ENCODE peak calls at places on chromosomes 16 and 17, in nine cellular contexts. X is breast epithelium, K is A549, R is tibial nerve, Q is testis, U is transverse colon, L is Peyer's patch, A is HCT116, G is gastrocnemius medialis. V is an unnamed sample.

GRCh38 chr16:21260870-21261791 is 17.0 kb downstream of the CRYM start:
- DNase-seq in K (peak), L (no peak), R (no peak), U (peak), A (peak), G (no peak), Q (peak), X (no peak), V (peak)

GRCh38 chr16:86085795-86086194 is 186.8 kb downstream of the IRF8 start:
- DNase-seq in U (no peak), R (peak), X (no peak), K (no peak), Q (no peak), L (no peak), G (no peak), A (no peak), V (no peak)

GRCh38 chr16:78479723-78480122 is 380.3 kb downstream of the WWOX start:
- DNase-seq in G (no peak), Q (no peak), R (no peak), U (no peak), A (no peak), K (no peak), L (no peak), X (no peak), V (no peak)

GRCh38 chr16:27268376-27269299 is at the start of gene NSMCE1:
- DNase-seq in L (peak), R (peak), A (peak), X (peak), U (peak), Q (peak), K (peak), G (peak), V (peak)

GRCh38 chr17:58084317-58084981 is 1.2 kb downstream of the DYNLL2 start:
- DNase-seq in R (no peak), Q (peak), X (peak), A (peak), K (peak), G (peak), U (peak), L (peak), V (peak)

GRCh38 chr17:68054296-68054900 is 18.9 kb downstream of the KPNA2 start:
- DNase-seq in R (no peak), G (no peak), Q (no peak), L (no peak), X (peak), U (no peak), K (no peak), A (no peak), V (peak)

GRCh38 chr16:81987706-81988105 is 23.6 kb downstream of the SDR42E1 start:
- DNase-seq in Q (no peak), L (no peak), U (peak), K (no peak), X (no peak), A (peak), G (no peak), R (no peak), V (no peak)

GRCh38 chr17:61208301-61209098 is 191.1 kb upstream of the TBX2 start:
- DNase-seq in X (no peak), A (no peak), K (no peak), R (no peak), L (no peak), G (no peak), Q (no peak), U (no peak), V (no peak)

GRCh38 chr16:6643083-6643686 is 689.5 kb upstream of the RBFOX1 start:
- DNase-seq in A (no peak), G (no peak), L (no peak), R (peak), U (peak), X (peak), Q (peak), K (peak), V (no peak)

GRCh38 chr17:37131064-37131463 is 182.3 kb downstream of the AATF start:
- DNase-seq in A (no peak), Q (no peak), R (no peak), X (no peak), K (no peak), U (no peak), G (no peak), L (no peak), V (no peak)

GRCh38 chr17:50631195-50631907 is 3.3 kb upstream of the ABCC3 start:
- DNase-seq in K (no peak), X (no peak), Q (no peak), A (no peak), R (no peak), L (no peak), U (no peak), G (no peak), V (no peak)

GRCh38 chr17:32310927-32311568 is 30.9 kb downstream of the C17orf75 start:
- DNase-seq in Q (no peak), X (no peak), R (no peak), L (no peak), K (no peak), A (no peak), G (no peak), U (no peak), V (no peak)

GRCh38 chr17:69325518-69326301 is 1.2 kb downstream of the ABCA5 start:
- DNase-seq in U (peak), A (no peak), R (no peak), X (no peak), L (no peak), G (no peak), Q (no peak), K (no peak), V (no peak)

GRCh38 chr16:383326-384020 is 1.7 kb upstream of the PGAP6 start:
- DNase-seq in L (peak), K (no peak), U (peak), Q (no peak), A (peak), X (peak), R (no peak), G (no peak), V (no peak)

GRCh38 chr16:1710811-1711507 is 5.0 kb downstream of the MAPK8IP3 start:
- DNase-seq in U (no peak), L (no peak), K (no peak), G (no peak), A (no peak), Q (no peak), X (no peak), R (no peak), V (no peak)

GRCh38 chr16:414395-415169 is 10.9 kb upstream of the RAB11FIP3 start:
- DNase-seq in G (no peak), L (no peak), K (no peak), Q (no peak), R (no peak), A (no peak), U (no peak), X (no peak), V (no peak)

GRCh38 chr16:69166221-69166833 is 20.6 kb upstream of the SNTB2 start:
- DNase-seq in G (no peak), U (no peak), K (no peak), R (no peak), L (no peak), Q (peak), X (no peak), A (no peak), V (no peak)

GRCh38 chr17:40614431-40615294 is 33.0 kb downstream of the SMARCE1 start:
- DNase-seq in G (no peak), L (peak), K (no peak), R (no peak), U (no peak), X (no peak), A (no peak), Q (peak), V (no peak)

GRCh38 chr17:76075364-76076099 is 951 bp downstream of the GALR2 start:
- DNase-seq in R (no peak), Q (no peak), K (peak), U (no peak), A (no peak), G (no peak), X (no peak), L (no peak), V (peak)
- TF ChIP-seq CTCF in R (no peak), Q (no peak), K (peak), U (peak), A (no peak), G (no peak), X (no peak), L (no peak), V (no peak)

DNA sequence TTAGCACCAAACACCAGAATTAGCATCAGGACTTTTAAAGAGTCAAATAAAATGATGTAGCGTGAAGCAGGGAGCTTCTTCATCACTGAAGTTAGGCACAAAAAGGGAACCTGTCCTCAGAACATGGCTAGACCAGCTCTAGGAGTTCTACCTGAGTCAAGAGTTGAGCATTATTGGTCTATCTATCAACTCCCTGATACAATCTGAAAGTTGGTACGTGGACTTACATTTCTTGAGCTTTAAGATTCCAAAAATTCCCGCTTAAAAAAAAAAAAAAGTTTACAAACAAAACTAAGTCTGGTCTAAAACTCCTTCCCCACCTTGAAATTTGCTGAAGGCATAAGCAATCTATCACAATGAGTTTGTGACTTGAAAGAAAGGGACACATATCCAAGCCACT is 12.3 kb downstream of the TLE7 start:
- DNase-seq in Q (no peak), R (no peak), X (no peak), U (no peak), K (no peak), A (no peak), L (no peak), G (no peak), V (no peak)
- H3K27ac ChIP-seq in Q (no peak), R (no peak), X (no peak), U (no peak), K (no peak), A (no peak), L (no peak), G (no peak), V (no peak)

DNA sequence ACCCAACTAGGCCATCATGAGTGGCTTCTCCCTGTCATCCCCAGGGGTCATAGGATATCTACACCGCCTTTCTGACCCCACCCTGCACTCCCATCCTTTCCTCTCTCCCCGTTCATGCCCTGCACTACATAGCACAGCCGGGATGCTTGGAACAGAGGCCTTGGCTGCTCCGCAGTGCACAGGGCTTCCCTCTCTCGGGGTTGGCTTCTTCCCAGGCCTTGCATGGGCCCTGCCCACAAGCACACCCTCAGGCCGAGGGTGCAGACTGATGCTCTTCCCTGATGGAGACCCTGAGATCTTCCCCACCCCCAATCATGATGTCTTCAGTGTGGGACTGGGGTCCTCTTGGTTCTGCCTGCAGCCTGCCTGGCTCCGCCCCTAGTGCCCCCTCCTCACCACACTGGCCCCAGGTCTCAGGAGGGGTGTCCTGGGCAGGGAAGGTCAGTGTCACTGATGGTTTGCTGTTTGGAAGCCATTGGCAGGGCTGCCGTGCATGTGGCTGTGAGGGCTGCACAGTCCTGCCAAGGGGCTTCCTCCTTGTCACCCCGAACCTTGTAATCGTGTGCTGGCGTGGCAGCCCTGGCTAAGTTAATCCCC is 14.3 kb upstream of the NAGLU start:
- DNase-seq in R (no peak), U (no peak), Q (peak), A (no peak), G (no peak), L (no peak), X (no peak), K (no peak), V (no peak)
- TF ChIP-seq POLR2A in R (no peak), U (no peak), Q (no peak), A (no peak), G (no peak), L (no peak), X (no peak), K (no peak), V (no peak)

DNA sequence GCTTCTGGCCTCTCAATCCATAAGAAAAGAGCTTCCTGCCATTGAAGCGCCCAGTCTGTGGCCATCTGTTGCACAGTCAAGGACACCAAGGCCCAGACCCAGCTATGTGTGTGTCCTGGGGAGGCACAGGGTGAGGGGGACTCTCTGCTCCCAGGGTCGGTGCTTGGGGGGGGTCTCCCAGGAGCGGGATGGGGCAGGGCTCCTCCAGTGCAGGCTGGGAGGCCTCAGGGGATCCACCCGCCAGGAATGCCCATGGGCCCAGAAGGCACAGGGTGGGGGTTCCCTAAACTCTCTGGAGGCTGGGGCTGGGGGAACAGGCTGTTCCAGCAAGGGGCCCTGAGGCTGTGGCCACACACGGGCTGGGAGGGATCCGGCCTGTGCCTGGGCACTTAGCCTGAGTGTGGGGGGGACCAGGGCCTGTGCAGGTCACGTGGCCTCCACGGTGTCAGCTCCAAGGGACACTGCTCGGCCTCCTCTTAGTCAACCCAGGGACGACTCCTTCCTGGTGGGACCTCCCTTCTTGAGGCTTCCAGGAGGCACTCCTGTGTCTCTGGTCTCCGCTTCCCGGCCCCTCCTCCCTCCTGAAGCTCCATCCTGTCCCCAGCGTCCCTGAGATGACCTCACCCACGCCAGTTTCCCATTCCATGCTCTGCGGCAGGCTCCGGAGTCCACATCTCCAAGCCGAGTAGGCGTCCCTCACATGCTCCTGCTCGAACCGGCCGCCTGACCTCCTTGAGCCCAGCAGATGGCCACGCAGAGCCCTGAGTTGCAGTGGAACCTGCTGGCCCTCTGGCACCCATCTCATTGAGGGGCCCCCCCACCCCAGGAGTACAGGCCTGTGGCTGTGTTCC is 23.1 kb upstream of the BAHCC1 start:
- DNase-seq in K (peak), X (no peak), U (peak), L (no peak), R (no peak), A (peak), Q (peak), G (no peak), V (no peak)
- TF ChIP-seq CTCF in K (peak), X (no peak), U (peak), L (peak), R (no peak), A (no peak), Q (no peak), G (no peak), V (no peak)

DNA sequence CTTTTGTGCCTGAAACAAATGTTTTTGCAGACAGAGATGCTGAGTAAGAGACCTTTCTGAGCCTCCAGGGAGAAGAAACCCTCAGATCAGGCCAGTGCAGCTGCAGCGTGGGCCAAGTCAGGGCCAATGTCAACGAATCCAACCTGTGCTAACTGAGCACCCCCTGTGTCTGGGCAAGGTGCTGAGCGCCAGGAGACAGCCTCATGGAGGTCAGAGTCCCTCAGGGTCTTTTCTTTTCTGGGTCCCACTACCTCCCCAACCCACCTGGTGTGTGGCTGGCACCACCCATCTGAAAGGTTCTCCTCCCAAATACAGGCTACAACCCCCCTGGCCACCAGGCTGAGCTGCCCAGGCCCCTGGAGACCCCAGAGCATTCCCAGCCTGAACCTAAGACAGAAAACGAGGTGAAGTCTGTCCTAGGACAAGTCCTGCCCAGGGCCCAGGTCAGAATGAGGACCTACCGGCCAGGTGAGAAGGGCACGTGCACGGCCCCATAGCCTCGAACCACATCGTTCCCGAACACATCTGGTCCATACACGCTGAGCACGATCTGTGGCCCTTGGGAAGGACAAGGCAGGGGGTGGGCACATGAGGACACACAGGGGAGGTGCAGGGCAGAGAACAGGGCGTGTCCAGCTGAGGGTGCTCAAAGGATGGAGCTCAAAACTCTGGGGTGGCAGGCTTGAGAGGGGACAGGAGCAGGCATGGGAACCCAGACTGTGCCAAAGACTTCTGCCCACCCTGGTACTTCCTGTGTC is 15.0 kb downstream of the B9D1 start:
- DNase-seq in R (no peak), G (no peak), L (no peak), U (no peak), K (no peak), A (no peak), X (no peak), Q (no peak), V (peak)
- H3K27ac ChIP-seq in R (peak), G (peak), L (peak), U (peak), K (peak), A (peak), X (peak), Q (peak), V (peak)

DNA sequence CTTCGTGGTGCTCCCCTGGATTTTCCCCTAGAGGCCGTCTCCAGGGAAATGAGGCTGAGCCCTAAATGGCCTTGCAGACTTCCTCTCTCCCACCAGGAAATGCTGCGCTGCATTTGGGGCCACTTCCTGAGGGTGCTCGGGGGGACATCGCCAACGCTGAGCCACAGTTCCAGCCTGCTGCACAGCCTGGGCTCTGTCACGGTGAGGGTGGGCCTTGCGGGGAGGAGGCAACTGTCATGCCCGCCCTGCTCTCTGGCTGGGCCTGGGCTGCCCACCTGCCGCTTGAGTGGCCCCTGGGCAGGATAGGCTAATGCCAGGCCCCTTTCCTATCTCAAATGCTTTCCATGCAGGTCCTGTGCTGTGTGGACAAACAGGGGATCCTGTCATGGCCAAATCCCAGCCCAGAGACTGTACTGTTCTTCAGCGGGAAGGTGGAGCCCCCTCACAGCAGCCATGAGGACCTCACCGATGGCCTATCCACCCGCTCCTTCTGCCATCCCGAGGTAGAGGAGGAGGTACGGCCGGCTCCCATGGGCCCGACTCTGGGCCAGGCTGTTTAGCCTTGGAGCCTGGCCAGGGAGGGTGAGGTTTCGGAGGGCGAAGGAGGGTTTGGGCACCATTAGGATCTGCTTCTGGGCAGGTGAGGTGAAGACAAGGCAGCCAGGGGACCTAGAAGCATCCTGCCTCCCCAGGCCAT is 24.2 kb downstream of the CASKIN2 start:
- DNase-seq in K (no peak), U (no peak), Q (no peak), L (no peak), X (no peak), R (no peak), A (no peak), G (no peak), V (no peak)
- TF ChIP-seq POLR2A in K (no peak), U (no peak), Q (no peak), L (no peak), X (no peak), R (no peak), A (no peak), G (no peak), V (no peak)

DNA sequence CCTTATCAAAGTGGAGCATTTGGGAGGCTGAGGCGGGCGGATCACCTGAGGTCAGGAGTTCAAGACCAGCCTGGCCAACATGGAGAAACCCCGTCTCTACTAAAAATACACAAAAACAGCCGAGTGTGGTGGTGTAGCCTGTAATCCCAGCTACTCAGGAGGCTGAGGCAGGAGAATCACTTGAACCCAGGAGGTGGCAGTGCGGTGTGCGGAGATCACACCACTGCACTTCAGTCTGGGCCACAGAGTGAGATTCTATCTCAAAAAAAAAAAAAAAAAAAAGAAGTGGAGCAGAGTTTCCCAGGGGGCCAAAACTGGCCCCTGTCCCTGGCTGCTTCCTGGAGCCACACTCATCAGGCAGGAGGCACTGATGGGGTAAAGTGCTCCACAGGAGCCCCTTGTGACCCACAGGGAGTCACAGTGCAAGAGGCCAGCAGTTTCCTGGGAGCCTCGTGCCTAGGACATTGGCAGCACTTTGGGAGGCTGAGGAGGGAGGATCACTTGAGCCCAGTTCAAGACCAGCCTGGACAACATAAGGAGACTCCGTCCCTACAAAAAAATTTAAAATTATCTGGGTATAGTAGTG is 44.4 kb downstream of the RTN4RL1 start:
- DNase-seq in X (no peak), U (no peak), L (no peak), G (no peak), A (no peak), R (no peak), K (no peak), Q (no peak), V (no peak)
- TF ChIP-seq CTCF in X (no peak), U (no peak), L (no peak), G (no peak), A (no peak), R (no peak), K (no peak), Q (no peak), V (no peak)

GRCh38 chr17:47989700-47990099 is 18.8 kb downstream of the CDK5RAP3 start:
- DNase-seq in R (no peak), Q (no peak), X (no peak), G (no peak), L (no peak), U (no peak), A (no peak), K (no peak), V (no peak)
- H3K27ac ChIP-seq in R (no peak), Q (no peak), X (no peak), G (no peak), L (no peak), U (no peak), A (no peak), K (no peak), V (no peak)